ENCODE peak calls at places on chromosomes 6 and 20, in five cellular contexts. A is HepG2, E is WTC11, N is H1, S is K562. Z is an unnamed sample.

GRCh38 chr6:11097476-11097875 is 3.8 kb downstream of the SMIM13 start:
- DNase-seq in N (no peak), E (no peak), A (no peak), S (no peak), Z (no peak)

GRCh38 chr20:19376451-19376971 is 164.1 kb downstream of the SLC24A3 start:
- DNase-seq in E (no peak), N (no peak), A (no peak), S (no peak), Z (no peak)

GRCh38 chr6:38212579-38212978 is 393.1 kb downstream of the ZFAND3 start:
- DNase-seq in E (no peak), S (no peak), A (no peak), N (no peak), Z (peak)

GRCh38 chr6:106056060-106056737 is 29.9 kb upstream of the PRDM1 start:
- DNase-seq in S (no peak), A (no peak), N (no peak), E (peak), Z (peak)

GRCh38 chr6:44298055-44298803 is 14.9 kb downstream of the AARS2 start:
- DNase-seq in S (no peak), N (peak), E (no peak), A (no peak), Z (peak)

GRCh38 chr6:33418690-33419291 is 884 bp upstream of the CUTA start:
- DNase-seq in N (peak), E (no peak), A (no peak), S (peak), Z (peak)

GRCh38 chr6:20236899-20237600 is 24.8 kb upstream of the MBOAT1 start:
- DNase-seq in E (no peak), A (no peak), N (no peak), S (no peak), Z (no peak)

GRCh38 chr6:854405-855073 is 161.6 kb upstream of the EXOC2 start:
- DNase-seq in E (no peak), A (no peak), S (no peak), N (no peak), Z (no peak)

GRCh38 chr6:76940186-76940585 is 523.1 kb downstream of the HTR1B start:
- DNase-seq in A (no peak), S (no peak), E (no peak), N (no peak), Z (no peak)

GRCh38 chr20:31747640-31748039 is 8.6 kb downstream of the TPX2 start:
- DNase-seq in N (no peak), A (no peak), E (no peak), S (no peak), Z (no peak)

GRCh38 chr6:52910091-52910490 is 593 bp upstream of the GSTA3 start:
- DNase-seq in A (no peak), N (no peak), S (no peak), E (no peak), Z (no peak)

GRCh38 chr20:63095718-63096654 is 89.2 kb upstream of the BHLHE23 start:
- DNase-seq in S (no peak), N (peak), E (peak), A (no peak), Z (no peak)

GRCh38 chr20:46974669-46975434 is 80.2 kb downstream of the EYA2 start:
- DNase-seq in N (no peak), A (no peak), E (no peak), S (no peak), Z (no peak)

GRCh38 chr6:156816505-156816904 is 39.3 kb downstream of the ARID1B start:
- DNase-seq in N (no peak), S (peak), A (no peak), E (no peak), Z (no peak)

GRCh38 chr6:108243836-108244235 is 17.0 kb downstream of the SNX3 start:
- DNase-seq in E (no peak), S (no peak), N (no peak), A (no peak), Z (no peak)

GRCh38 chr20:59891581-59891980 is 41.9 kb downstream of the SYCP2 start:
- DNase-seq in E (no peak), N (no peak), A (no peak), S (no peak), Z (no peak)

GRCh38 chr6:76814496-76815458 is 648.5 kb downstream of the HTR1B start:
- DNase-seq in E (no peak), A (no peak), N (no peak), S (no peak), Z (no peak)

GRCh38 chr6:2563635-2564034 is 187.1 kb downstream of the MYLK4 start:
- DNase-seq in E (no peak), N (no peak), A (peak), S (no peak), Z (no peak)

GRCh38 chr6:38021029-38021428 is 201.5 kb downstream of the ZFAND3 start:
- DNase-seq in S (no peak), A (no peak), N (no peak), E (no peak), Z (no peak)

GRCh38 chr20:6599876-6600275 is 167.6 kb upstream of the BMP2 start:
- DNase-seq in E (no peak), A (no peak), S (no peak), N (no peak), Z (no peak)

GRCh38 chr20:652611-653109 is 340 bp downstream of the SRXN1 start:
- DNase-seq in S (no peak), N (no peak), A (no peak), E (no peak), Z (no peak)

DNA sequence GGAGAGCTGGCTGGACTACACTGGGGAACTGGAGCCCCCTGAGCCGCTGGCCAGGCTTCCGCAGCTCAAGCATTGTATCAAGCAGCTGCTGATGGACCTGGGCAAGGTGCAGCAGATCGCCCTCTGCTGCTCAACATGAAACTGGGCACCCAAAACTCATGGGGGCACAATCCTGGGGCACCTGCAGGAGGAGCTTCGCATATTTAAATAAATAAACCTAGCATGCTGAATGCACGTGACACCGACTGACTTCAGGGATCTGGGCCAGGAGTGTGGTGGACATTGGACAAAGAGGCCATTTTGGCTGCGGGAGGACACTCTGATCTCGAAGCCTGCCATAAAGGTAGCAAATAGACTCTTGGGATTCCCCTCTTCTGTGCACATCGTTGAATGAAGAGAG is 6.8 kb downstream of the SCAND1 start:
- DNase-seq in A (peak), S (no peak), N (peak), E (peak), Z (peak)
- TF ChIP-seq CREB1 in A (no peak), S (no peak), N (no peak), E (no peak), Z (no peak)

GRCh38 chr6:13156381-13156780 is 172.0 kb downstream of the TBC1D7 start:
- DNase-seq in E (no peak), N (no peak), S (no peak), A (no peak), Z (no peak)
- TF ChIP-seq CREB1 in E (no peak), N (no peak), S (no peak), A (no peak), Z (no peak)

DNA sequence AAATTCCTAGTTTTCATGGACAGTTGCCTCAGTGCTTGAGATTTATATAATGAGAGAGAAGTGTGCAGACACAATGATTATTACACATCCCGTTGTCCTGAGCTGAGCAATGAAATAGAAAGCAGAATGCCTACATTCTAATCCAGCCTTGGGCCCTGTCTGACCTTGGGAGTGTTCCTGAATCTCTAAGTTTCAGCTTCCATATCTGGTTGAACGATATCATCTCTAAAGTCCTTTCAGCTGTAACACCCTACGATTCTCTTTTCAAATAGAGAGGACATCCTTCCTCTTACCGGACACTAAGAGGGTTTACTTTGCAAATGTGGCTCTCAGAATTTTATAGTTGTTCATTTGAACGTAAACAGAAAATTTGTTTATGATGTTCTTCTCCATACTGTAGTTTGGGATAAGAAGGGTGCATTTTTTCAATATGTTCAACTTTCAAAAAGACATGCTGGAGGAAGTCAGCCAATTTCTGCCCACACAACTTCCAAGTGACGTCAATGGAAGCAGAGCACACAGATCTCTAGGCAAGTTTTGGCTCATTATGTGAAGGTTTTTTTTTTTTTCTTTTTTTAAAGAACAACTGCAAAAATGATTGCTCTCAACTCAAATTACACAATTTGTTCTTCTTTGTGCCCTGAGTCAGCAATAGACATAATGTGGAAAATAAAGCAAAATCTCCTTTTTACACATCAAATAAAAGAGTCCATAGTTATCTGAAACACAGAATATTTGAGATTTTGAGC is 50.4 kb downstream of the PDE7B start:
- DNase-seq in S (no peak), N (no peak), E (no peak), A (no peak), Z (no peak)
- TF ChIP-seq CREB1 in S (no peak), N (no peak), E (no peak), A (no peak), Z (no peak)

GRCh38 chr6:12280458-12280857 is 9.7 kb upstream of the EDN1 start:
- DNase-seq in E (no peak), S (no peak), N (no peak), A (no peak), Z (no peak)
- TF ChIP-seq CREB1 in E (no peak), S (no peak), N (no peak), A (no peak), Z (no peak)